ENCODE peak calls at places on chromosomes 7 and 10, in six cellular contexts. K, X, V, D, N and Y are unnamed samples.

GRCh38 chr7:55052081-55052480 is 33.3 kb downstream of the EGFR start:
- DNase-seq in K (no peak), X (no peak), V (no peak), D (peak), N (peak), Y (peak)

GRCh38 chr7:102211590-102212550 is 74.8 kb upstream of the SH2B2 start:
- DNase-seq in K (no peak), X (no peak), V (peak), D (no peak), N (no peak), Y (no peak)

GRCh38 chr10:119348106-119348505 is 140.7 kb downstream of the GRK5 start:
- DNase-seq in K (no peak), X (no peak), V (no peak), D (no peak), N (no peak), Y (no peak)

GRCh38 chr7:156950381-156950858 is 908 bp downstream of the NOM1 start:
- DNase-seq in K (no peak), X (no peak), V (no peak), D (peak), N (peak), Y (peak)

GRCh38 chr7:93354815-93355214 is 122.6 kb downstream of the VPS50 start:
- DNase-seq in K (no peak), X (no peak), V (no peak), D (no peak), N (no peak), Y (no peak)

GRCh38 chr7:158495780-158496179 is 91.8 kb downstream of the PTPRN2 start:
- DNase-seq in K (no peak), X (no peak), V (no peak), D (no peak), N (no peak), Y (no peak)

GRCh38 chr10:58240531-58240930 is 27.2 kb downstream of the IPMK start:
- DNase-seq in K (no peak), X (no peak), V (no peak), D (peak), N (no peak), Y (peak)

GRCh38 chr7:124074007-124074406 is 41.1 kb upstream of the TMEM229A start:
- DNase-seq in K (no peak), X (no peak), V (no peak), D (no peak), N (peak), Y (peak)

GRCh38 chr7:39459606-39460090 is 106.6 kb upstream of the YAE1 start:
- DNase-seq in K (no peak), X (no peak), V (no peak), D (no peak), N (no peak), Y (no peak)

GRCh38 chr7:126659124-126659523 is 593.6 kb downstream of the GRM8 start:
- DNase-seq in K (no peak), X (no peak), V (peak), D (no peak), N (no peak), Y (no peak)

GRCh38 chr7:20220824-20221547 is 3.8 kb upstream of the MACC1 start:
- DNase-seq in K (no peak), X (peak), V (peak), D (peak), N (peak), Y (peak)

GRCh38 chr7:139094596-139094995 is 14.9 kb downstream of the ZC3HAV1 start:
- DNase-seq in K (no peak), X (no peak), V (no peak), D (no peak), N (peak), Y (no peak)

GRCh38 chr7:4931932-4932331 is 27.1 kb downstream of the MMD2 start:
- DNase-seq in K (no peak), X (no peak), V (no peak), D (no peak), N (no peak), Y (no peak)

GRCh38 chr10:94500063-94500462 is 45.5 kb upstream of the HELLS start:
- DNase-seq in K (no peak), X (no peak), V (no peak), D (no peak), N (no peak), Y (peak)

GRCh38 chr10:1413256-1413655 is 324.1 kb downstream of the ADARB2 start:
- DNase-seq in K (no peak), X (no peak), V (no peak), D (no peak), N (no peak), Y (no peak)

GRCh38 chr7:30988346-30989005 is 24.7 kb downstream of the GHRHR start:
- DNase-seq in K (no peak), X (no peak), V (no peak), D (no peak), N (no peak), Y (peak)

GRCh38 chr7:483656-484364 is 35.8 kb downstream of the PDGFA start:
- DNase-seq in K (no peak), X (no peak), V (no peak), D (no peak), N (no peak), Y (no peak)

GRCh38 chr7:116271161-116271979 is 61.0 kb downstream of the TES start:
- DNase-seq in K (no peak), X (peak), V (no peak), D (peak), N (peak), Y (peak)

GRCh38 chr7:55018361-55019328 is at the start of gene EGFR:
- DNase-seq in K (peak), X (peak), V (no peak), D (peak), N (peak), Y (peak)

GRCh38 chr7:14219125-14219524 is 229.7 kb upstream of the ETV1 start:
- DNase-seq in K (no peak), X (no peak), V (no peak), D (peak), N (no peak), Y (peak)

GRCh38 chr10:119120413-119120867 is 16.5 kb downstream of the DENND10 start:
- DNase-seq in K (no peak), X (peak), V (peak), D (peak), N (peak), Y (no peak)

GRCh38 chr10:71033396-71033980 is 145.1 kb upstream of the PCBD1 start:
- DNase-seq in K (no peak), X (no peak), V (no peak), D (no peak), N (no peak), Y (no peak)

GRCh38 chr7:104972510-104972909 is 41.5 kb upstream of the KMT2E start:
- DNase-seq in K (no peak), X (no peak), V (no peak), D (peak), N (peak), Y (peak)

GRCh38 chr10:104337985-104338735 is at the start of gene ITPRIP:
- DNase-seq in K (peak), X (no peak), V (peak), D (peak), N (peak), Y (peak)

GRCh38 chr7:16412535-16413247 is 8.6 kb downstream of the CRPPA start:
- DNase-seq in K (peak), X (no peak), V (no peak), D (no peak), N (no peak), Y (no peak)

GRCh38 chr7:16416289-16417282 is 4.8 kb downstream of the CRPPA start:
- DNase-seq in K (no peak), X (no peak), V (no peak), D (peak), N (peak), Y (peak)

GRCh38 chr7:16409777-16410176 is 11.6 kb downstream of the CRPPA start:
- DNase-seq in K (no peak), X (no peak), V (no peak), D (no peak), N (peak), Y (no peak)

DNA sequence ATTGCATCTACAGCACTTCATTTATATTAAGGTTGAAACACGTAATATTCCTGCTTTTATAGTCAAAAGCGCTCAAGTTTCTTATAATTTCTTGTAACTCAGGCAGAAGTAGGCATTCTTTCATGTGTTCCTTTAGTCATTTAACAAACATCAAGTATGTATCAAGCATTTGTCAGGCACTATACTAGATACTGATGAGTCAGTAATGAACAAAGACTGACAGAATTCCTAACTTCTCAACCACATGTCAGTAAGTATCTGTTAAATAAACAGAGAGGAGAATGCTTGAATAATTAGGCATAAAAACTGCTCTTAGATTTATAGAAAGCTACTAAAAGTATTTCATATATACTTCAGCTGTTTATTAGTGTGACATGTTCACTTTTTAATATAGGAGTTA is 9.9 kb downstream of the CRPPA start:
- DNase-seq in K (no peak), X (no peak), V (no peak), D (peak), N (peak), Y (no peak)
- TF ChIP-seq CTCF in K (no peak), X (no peak), V (no peak), D (no peak), N (no peak), Y (no peak)

DNA sequence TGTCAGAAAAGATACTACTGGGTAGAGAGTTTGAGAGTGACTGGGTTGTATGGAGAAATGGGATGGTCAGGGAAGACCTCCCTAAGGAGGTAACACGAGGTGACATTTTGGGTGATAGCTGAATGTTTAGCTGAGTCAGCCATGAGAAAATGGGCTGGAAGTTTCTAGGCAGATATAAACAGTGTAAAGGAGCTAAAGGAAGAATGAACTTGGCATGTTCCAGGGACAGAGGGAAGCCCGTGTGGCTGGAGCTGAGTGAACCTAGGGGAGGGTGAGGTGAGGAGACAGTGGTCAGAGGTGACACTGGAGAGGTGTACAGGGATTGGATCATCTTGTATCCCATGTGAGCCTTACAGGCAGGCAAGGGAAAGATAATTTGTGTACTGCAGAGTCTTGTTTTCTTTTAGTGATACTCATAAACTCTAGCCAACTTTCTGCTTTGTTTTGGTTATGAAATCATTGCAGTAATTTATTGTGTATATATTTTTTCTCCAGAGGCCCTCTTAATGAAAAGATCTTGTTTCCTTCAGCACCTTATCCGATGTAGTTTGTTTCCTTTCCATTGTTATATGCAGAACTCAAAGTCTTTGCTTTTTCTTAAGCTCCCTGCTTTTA is 1.8 kb downstream of the STARD3NL start:
- DNase-seq in K (no peak), X (no peak), V (no peak), D (peak), N (peak), Y (peak)
- H3K4me3 ChIP-seq in K (peak), X (peak), V (peak), D (peak), N (peak), Y (peak)

DNA sequence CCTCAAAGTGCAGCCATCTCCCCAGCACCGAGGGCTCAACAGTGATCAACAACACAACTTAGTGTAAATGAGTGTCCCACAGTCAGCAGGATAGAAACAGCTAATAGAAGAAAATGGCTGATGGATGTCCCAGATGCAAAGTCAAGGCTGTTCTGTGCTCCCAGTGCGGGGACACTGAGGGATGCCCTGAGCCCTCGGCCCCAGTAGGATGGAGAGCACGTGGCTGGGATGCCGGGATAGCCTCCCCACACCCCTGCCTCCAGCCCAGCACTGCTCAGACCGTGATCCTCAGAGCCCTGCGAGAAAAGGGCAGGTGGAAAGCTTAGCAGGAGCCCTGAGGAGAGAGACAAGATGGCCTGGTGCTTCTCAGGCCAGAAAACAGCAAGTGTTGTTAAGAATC is 243.9 kb upstream of the TCERG1L start:
- DNase-seq in K (no peak), X (no peak), V (no peak), D (no peak), N (no peak), Y (no peak)
- TF ChIP-seq CTCF in K (no peak), X (no peak), V (no peak), D (no peak), N (no peak), Y (no peak)

DNA sequence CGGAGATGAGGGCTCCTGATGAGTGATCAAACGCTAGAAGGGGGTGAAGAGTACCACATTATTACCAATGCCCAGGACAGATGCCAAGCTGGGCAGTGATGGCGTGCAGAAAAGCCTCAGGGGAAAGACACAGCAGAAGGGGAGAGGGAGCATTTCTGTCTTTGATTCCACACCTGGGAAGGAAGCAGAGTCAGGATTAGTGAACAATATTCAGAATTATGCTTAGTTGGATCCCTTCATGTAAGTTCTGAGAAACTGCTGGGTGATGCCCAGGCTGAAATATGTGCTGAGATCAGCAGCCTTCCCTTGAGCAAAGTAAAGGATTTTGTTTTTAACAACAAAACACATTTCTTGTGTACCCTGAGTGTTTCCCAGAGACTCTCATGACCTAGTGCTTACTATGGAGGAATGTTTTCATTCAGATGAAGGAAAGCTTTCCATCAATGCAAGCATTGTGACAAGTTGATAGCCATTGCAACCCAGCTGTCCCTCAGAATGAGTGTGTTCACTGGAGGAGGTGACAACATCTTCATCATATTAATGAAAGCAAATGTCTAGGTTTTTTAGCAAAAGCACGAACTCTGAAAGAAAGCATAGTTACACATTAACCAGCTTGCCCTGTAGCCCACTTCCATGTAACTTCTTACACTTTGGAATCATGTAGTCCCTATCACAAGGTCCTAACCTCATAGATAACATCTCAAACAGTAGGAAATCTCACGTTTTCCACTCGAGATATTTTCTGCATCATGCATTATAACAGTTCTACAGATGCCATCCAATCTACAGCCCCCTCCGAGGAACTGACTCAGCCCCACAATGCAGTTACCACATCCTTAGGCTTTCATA is 23.8 kb upstream of the AKR1C1 start:
- DNase-seq in K (no peak), X (no peak), V (no peak), D (peak), N (no peak), Y (no peak)
- H3K4me3 ChIP-seq in K (no peak), X (no peak), V (no peak), D (no peak), N (no peak), Y (no peak)

GRCh38 chr7:108623220-108623619 is 53.5 kb downstream of the DNAJB9 start:
- DNase-seq in K (no peak), X (no peak), V (no peak), D (no peak), N (no peak), Y (no peak)

GRCh38 chr7:108630002-108630401 is 60.3 kb downstream of the DNAJB9 start:
- DNase-seq in K (peak), X (no peak), V (no peak), D (peak), N (peak), Y (peak)

GRCh38 chr7:108627476-108628051 is 57.9 kb downstream of the DNAJB9 start:
- DNase-seq in K (no peak), X (no peak), V (no peak), D (no peak), N (no peak), Y (no peak)
- TF ChIP-seq CTCF in K (no peak), X (no peak), V (no peak), D (no peak), N (no peak), Y (no peak)

GRCh38 chr7:114083714-114084113 is 164.9 kb upstream of the PPP1R3A start:
- DNase-seq in K (no peak), X (no peak), V (no peak), D (no peak), N (no peak), Y (no peak)

GRCh38 chr7:114085313-114085591 is 166.4 kb upstream of the PPP1R3A start:
- DNase-seq in K (no peak), X (no peak), V (no peak), D (no peak), N (no peak), Y (no peak)

GRCh38 chr7:114082934-114083647 is 164.3 kb upstream of the PPP1R3A start:
- DNase-seq in K (peak), X (no peak), V (no peak), D (peak), N (no peak), Y (peak)

GRCh38 chr7:114085592-114086490 is 167.0 kb upstream of the PPP1R3A start:
- DNase-seq in K (peak), X (peak), V (peak), D (peak), N (peak), Y (peak)

DNA sequence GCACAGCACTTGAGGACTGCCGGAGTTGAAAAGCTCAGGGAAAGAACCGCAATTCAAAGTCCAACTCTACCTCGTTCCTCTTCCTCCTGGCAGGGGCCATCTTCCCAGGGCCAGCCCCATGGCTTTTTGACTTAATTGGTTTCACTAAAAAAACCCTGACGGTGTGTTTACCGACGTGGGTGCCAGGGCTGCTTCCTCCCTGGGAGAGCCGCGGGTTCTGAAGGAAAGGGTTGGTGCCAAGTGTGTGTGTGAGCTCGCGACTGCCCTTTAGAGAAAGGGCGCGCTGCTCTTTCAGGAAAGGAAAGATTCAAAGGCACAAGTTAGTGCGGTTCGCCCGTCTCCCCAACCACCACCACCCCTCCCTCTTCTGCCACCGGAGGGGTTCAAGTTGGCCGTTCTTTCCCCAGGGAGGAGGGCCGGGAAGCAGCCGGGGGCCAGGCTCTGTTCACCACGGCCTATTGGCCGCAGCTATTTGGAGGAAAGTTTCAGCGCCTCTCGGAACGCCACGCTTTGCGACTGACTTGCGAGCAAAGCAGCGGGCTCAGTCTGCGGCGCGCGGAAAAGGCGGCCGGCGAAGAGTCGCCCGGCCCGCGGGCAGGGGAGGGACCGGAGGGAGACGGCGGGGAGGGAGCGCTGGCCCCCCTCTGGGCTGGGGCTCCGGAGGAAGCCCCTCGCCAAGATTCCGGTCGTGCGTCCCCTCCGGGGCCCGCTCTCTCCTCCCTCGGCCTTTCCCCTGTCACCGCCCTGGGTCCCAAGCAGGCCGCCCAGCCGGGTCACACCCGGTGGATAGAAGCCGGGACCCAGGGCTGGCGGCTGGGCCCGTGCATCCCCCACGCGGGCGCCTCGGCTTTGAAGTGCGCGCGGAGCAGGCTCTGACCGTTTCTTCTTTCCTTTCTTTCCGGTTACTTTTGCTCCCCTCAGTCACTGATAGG is 165.8 kb upstream of the PPP1R3A start:
- DNase-seq in K (peak), X (no peak), V (peak), D (peak), N (no peak), Y (peak)
- H3K4me3 ChIP-seq in K (peak), X (peak), V (peak), D (peak), N (peak), Y (peak)

GRCh38 chr10:90779573-90779972 is 78.3 kb downstream of the HTR7 start:
- DNase-seq in K (no peak), X (no peak), V (no peak), D (peak), N (peak), Y (peak)
- TF ChIP-seq CTCF in K (no peak), X (peak), V (peak), D (peak), N (peak), Y (peak)

GRCh38 chr7:112137141-112138101 is 68.8 kb downstream of the DOCK4 start:
- DNase-seq in K (no peak), X (no peak), V (no peak), D (no peak), N (no peak), Y (no peak)
- H3K4me3 ChIP-seq in K (no peak), X (no peak), V (no peak), D (no peak), N (no peak), Y (no peak)